ENCODE peak calls at places on chromosomes 6 and 20, in four cellular contexts. One of them, this sample, is unnamed.

GRCh38 chr6:106892186-106892585 is 82.3 kb downstream of the CD24 start:
- DNase-seq in glutamatergic neuron: no peak
- DNase-seq in Caco-2: no peak
- DNase-seq in esophagus muscularis mucosa: no peak
- DNase-seq in this sample: no peak

GRCh38 chr20:40741507-40742106 is 52.6 kb upstream of the MAFB start:
- DNase-seq in esophagus muscularis mucosa: no peak
- DNase-seq in glutamatergic neuron: peak; percentile 41
- DNase-seq in Caco-2: peak; percentile 82
- DNase-seq in this sample: peak; percentile 7

GRCh38 chr6:121794630-121795029 is 359.2 kb downstream of the GJA1 start:
- DNase-seq in glutamatergic neuron: no peak
- DNase-seq in Caco-2: no peak
- DNase-seq in esophagus muscularis mucosa: no peak
- DNase-seq in this sample: no peak

GRCh38 chr6:125363360-125364121 is 61.8 kb upstream of the HDDC2 start:
- DNase-seq in Caco-2: peak; percentile 36
- DNase-seq in glutamatergic neuron: peak; percentile 67
- DNase-seq in esophagus muscularis mucosa: no peak
- DNase-seq in this sample: no peak

GRCh38 chr20:43736588-43737091 is 9.8 kb upstream of the GTSF1L start:
- DNase-seq in esophagus muscularis mucosa: no peak
- DNase-seq in Caco-2: no peak
- DNase-seq in glutamatergic neuron: no peak
- DNase-seq in this sample: no peak

GRCh38 chr6:168956141-168956838 is 297.4 kb downstream of the THBS2 start:
- DNase-seq in esophagus muscularis mucosa: no peak
- DNase-seq in Caco-2: no peak
- DNase-seq in glutamatergic neuron: no peak
- DNase-seq in this sample: peak; percentile 18

GRCh38 chr6:10409766-10410209 is 5.1 kb downstream of the TFAP2A start:
- DNase-seq in esophagus muscularis mucosa: no peak
- DNase-seq in Caco-2: no peak
- DNase-seq in glutamatergic neuron: no peak
- DNase-seq in this sample: no peak

GRCh38 chr20:39433461-39433860 is 471.3 kb downstream of the DHX35 start:
- DNase-seq in Caco-2: no peak
- DNase-seq in esophagus muscularis mucosa: no peak
- DNase-seq in glutamatergic neuron: no peak
- DNase-seq in this sample: no peak

GRCh38 chr6:44012078-44012493 is 115.2 kb downstream of the MRPL14 start:
- DNase-seq in Caco-2: no peak
- DNase-seq in glutamatergic neuron: no peak
- DNase-seq in esophagus muscularis mucosa: no peak
- DNase-seq in this sample: no peak

GRCh38 chr20:20546402-20546801 is 166.0 kb downstream of the RALGAPA2 start:
- DNase-seq in Caco-2: no peak
- DNase-seq in glutamatergic neuron: no peak
- DNase-seq in esophagus muscularis mucosa: no peak
- DNase-seq in this sample: no peak

GRCh38 chr6:129748212-129748900 is 38.4 kb upstream of the ARHGAP18 start:
- DNase-seq in glutamatergic neuron: no peak
- DNase-seq in Caco-2: peak; percentile 42
- DNase-seq in esophagus muscularis mucosa: no peak
- DNase-seq in this sample: no peak

GRCh38 chr6:32692019-32692418 is 25.6 kb upstream of the HLA-DQB1 start:
- DNase-seq in Caco-2: peak; percentile 14
- DNase-seq in esophagus muscularis mucosa: no peak
- DNase-seq in glutamatergic neuron: peak; percentile 15
- DNase-seq in this sample: no peak

GRCh38 chr20:15763344-15763743 is 809.9 kb downstream of the KIF16B start:
- DNase-seq in Caco-2: no peak
- DNase-seq in glutamatergic neuron: no peak
- DNase-seq in esophagus muscularis mucosa: no peak
- DNase-seq in this sample: no peak

GRCh38 chr6:37819802-37820712 is 530 bp downstream of the ZFAND3 start:
- DNase-seq in glutamatergic neuron: peak; percentile 50
- DNase-seq in Caco-2: peak; percentile 49
- DNase-seq in esophagus muscularis mucosa: no peak
- DNase-seq in this sample: peak; percentile 27

GRCh38 chr20:23050847-23051627 is 1.6 kb upstream of the THBD start:
- DNase-seq in glutamatergic neuron: peak; percentile 81
- DNase-seq in esophagus muscularis mucosa: no peak
- DNase-seq in Caco-2: peak; percentile 82
- DNase-seq in this sample: peak; percentile 12

GRCh38 chr6:132235596-132236280 is 165.5 kb downstream of the MOXD1 start:
- DNase-seq in glutamatergic neuron: no peak
- DNase-seq in Caco-2: no peak
- DNase-seq in esophagus muscularis mucosa: no peak
- DNase-seq in this sample: no peak

GRCh38 chr6:142803027-142803426 is 141.9 kb downstream of the HIVEP2 start:
- DNase-seq in esophagus muscularis mucosa: no peak
- DNase-seq in glutamatergic neuron: no peak
- DNase-seq in Caco-2: no peak
- DNase-seq in this sample: no peak

GRCh38 chr20:38252292-38253288 is 7.9 kb downstream of the KIAA1755 start:
- DNase-seq in glutamatergic neuron: no peak
- DNase-seq in Caco-2: no peak
- DNase-seq in esophagus muscularis mucosa: no peak
- DNase-seq in this sample: peak; percentile 5

GRCh38 chr20:50192364-50193168 is 1.9 kb downstream of the CEBPB start:
- DNase-seq in esophagus muscularis mucosa: no peak
- DNase-seq in Caco-2: peak; percentile 98
- DNase-seq in glutamatergic neuron: peak; percentile 75
- DNase-seq in this sample: peak; percentile 19

GRCh38 chr6:56868687-56869086 is 86.2 kb upstream of the BEND6 start:
- DNase-seq in Caco-2: no peak
- DNase-seq in esophagus muscularis mucosa: no peak
- DNase-seq in glutamatergic neuron: no peak
- DNase-seq in this sample: no peak

GRCh38 chr20:1888796-1889463 is 6.3 kb upstream of the SIRPA start:
- DNase-seq in esophagus muscularis mucosa: no peak
- DNase-seq in glutamatergic neuron: no peak
- DNase-seq in Caco-2: peak; percentile 22
- DNase-seq in this sample: no peak

GRCh38 chr20:51497542-51498467 is 44.7 kb downstream of the NFATC2 start:
- DNase-seq in glutamatergic neuron: no peak
- DNase-seq in Caco-2: no peak
- DNase-seq in esophagus muscularis mucosa: no peak
- DNase-seq in this sample: peak; percentile 40

GRCh38 chr6:109644131-109644530 is 46.9 kb downstream of the AK9 start:
- DNase-seq in Caco-2: no peak
- DNase-seq in glutamatergic neuron: no peak
- DNase-seq in esophagus muscularis mucosa: no peak
- DNase-seq in this sample: no peak

GRCh38 chr6:44151348-44152108 is 7.1 kb upstream of the CAPN11 start:
- DNase-seq in Caco-2: peak; percentile 53
- DNase-seq in esophagus muscularis mucosa: no peak
- DNase-seq in glutamatergic neuron: peak; percentile 92
- DNase-seq in this sample: peak; percentile 48

GRCh38 chr6:7730411-7730810 is 4.5 kb downstream of the BMP6 start:
- DNase-seq in glutamatergic neuron: no peak
- DNase-seq in esophagus muscularis mucosa: no peak
- DNase-seq in Caco-2: no peak
- DNase-seq in this sample: no peak

GRCh38 chr20:34876161-34877001 is at the start of gene ACSS2:
- DNase-seq in glutamatergic neuron: peak; percentile 99
- DNase-seq in esophagus muscularis mucosa: peak; percentile 100
- DNase-seq in Caco-2: peak; percentile 100
- DNase-seq in this sample: peak; percentile 98

GRCh38 chr20:49422176-49422575 is 60.3 kb downstream of the KCNB1 start:
- DNase-seq in Caco-2: no peak
- DNase-seq in esophagus muscularis mucosa: no peak
- DNase-seq in glutamatergic neuron: no peak
- DNase-seq in this sample: peak; percentile 6

GRCh38 chr20:14992071-14992654 is 654.8 kb upstream of the FLRT3 start:
- DNase-seq in glutamatergic neuron: no peak
- DNase-seq in Caco-2: no peak
- DNase-seq in esophagus muscularis mucosa: no peak
- DNase-seq in this sample: no peak

GRCh38 chr6:16375828-16376227 is 137.4 kb downstream of the GMPR start:
- DNase-seq in Caco-2: no peak
- DNase-seq in glutamatergic neuron: no peak
- DNase-seq in esophagus muscularis mucosa: no peak
- DNase-seq in this sample: no peak

GRCh38 chr6:125082931-125083683 is 70.5 kb upstream of the TPD52L1 start:
- DNase-seq in esophagus muscularis mucosa: no peak
- DNase-seq in glutamatergic neuron: no peak
- DNase-seq in Caco-2: no peak
- DNase-seq in this sample: no peak

GRCh38 chr6:144321839-144322591 is 36.9 kb downstream of the UTRN start:
- DNase-seq in Caco-2: no peak
- DNase-seq in esophagus muscularis mucosa: no peak
- DNase-seq in glutamatergic neuron: no peak
- DNase-seq in this sample: no peak

GRCh38 chr6:10555625-10556309 is 34.6 kb downstream of the GCNT2 start:
- DNase-seq in esophagus muscularis mucosa: peak; percentile 94
- DNase-seq in Caco-2: no peak
- DNase-seq in glutamatergic neuron: peak; percentile 76
- DNase-seq in this sample: peak; percentile 16

This sample was measured in caudate nucleus.